ENCODE peak calls at places on chromosomes 12 and 14, in four cellular contexts. W is SK-N-SH, D is astrocyte, B is HepG2. U is an unnamed sample. For H3K27me3, the result is how much of the 10 kb centered on the place peaks cover.

GRCh38 chr14:50035214-50035613 is 81.2 kb downstream of the VCPKMT start:
- DNase-seq in W (no peak), B (no peak), D (no peak), U (peak)

GRCh38 chr12:66693901-66694513 is 15.1 kb upstream of the GRIP1 start:
- DNase-seq in W (peak), D (peak), B (peak), U (peak)

GRCh38 chr12:122834921-122835692 is at the start of gene HIP1R:
- DNase-seq in B (no peak), W (peak), D (no peak), U (no peak)

GRCh38 chr14:52741865-52742264 is 11.9 kb downstream of the STYX start:
- DNase-seq in B (no peak), W (no peak), D (no peak), U (no peak)

GRCh38 chr12:65522956-65523857 is 244.7 kb downstream of the MSRB3 start:
- DNase-seq in D (peak), W (no peak), B (no peak), U (no peak)

GRCh38 chr14:50772361-50772760 is 58.6 kb downstream of the NIN start:
- DNase-seq in D (peak), B (no peak), W (no peak), U (no peak)

GRCh38 chr12:129903956-129904769 is at the start of gene TMEM132D:
- DNase-seq in B (no peak), D (peak), W (peak), U (no peak)

GRCh38 chr12:113007166-113007565 is 28.8 kb downstream of the OAS2 start:
- DNase-seq in D (peak), B (peak), W (no peak), U (peak)

GRCh38 chr14:28754209-28754985 is 12.2 kb upstream of the FOXG1 start:
- DNase-seq in B (peak), D (no peak), W (peak), U (peak)

GRCh38 chr12:132260721-132261120 is 68.7 kb downstream of the GALNT9 start:
- DNase-seq in W (no peak), D (no peak), B (no peak), U (no peak)

GRCh38 chr12:79686171-79686570 is 4.6 kb downstream of the PAWR start:
- DNase-seq in W (no peak), D (no peak), B (no peak), U (peak)

GRCh38 chr12:124774054-124774461 is 89.6 kb downstream of the SCARB1 start:
- DNase-seq in W (no peak), B (no peak), D (no peak), U (no peak)

GRCh38 chr14:53218161-53218560 is 65.0 kb upstream of the DDHD1 start:
- DNase-seq in W (no peak), B (no peak), D (no peak), U (no peak)

GRCh38 chr12:70664463-70664862 is 27.2 kb upstream of the PTPRB start:
- DNase-seq in D (peak), W (peak), B (no peak), U (no peak)

GRCh38 chr14:50769893-50770500 is 61.0 kb downstream of the NIN start:
- DNase-seq in B (no peak), D (no peak), W (no peak), U (no peak)

GRCh38 chr12:1197264-1198018 is 206.4 kb downstream of the ERC1 start:
- DNase-seq in B (no peak), D (peak), W (no peak), U (peak)

GRCh38 chr14:90828642-90829487 is 12.6 kb upstream of the TTC7B start:
- DNase-seq in D (no peak), B (no peak), W (no peak), U (no peak)

GRCh38 chr12:1530592-1531159 is 63.7 kb downstream of the FBXL14 start:
- DNase-seq in B (no peak), W (peak), D (no peak), U (no peak)

GRCh38 chr12:81809829-81810595 is 50.9 kb upstream of the PPFIA2 start:
- DNase-seq in D (no peak), W (no peak), B (no peak), U (no peak)

GRCh38 chr12:86774841-86775386 is 518.7 kb upstream of the MGAT4C start:
- DNase-seq in D (peak), B (no peak), W (no peak), U (no peak)

GRCh38 chr14:38207830-38208815 is at the start of gene SSTR1:
- DNase-seq in B (peak), W (no peak), D (no peak), U (no peak)

DNA sequence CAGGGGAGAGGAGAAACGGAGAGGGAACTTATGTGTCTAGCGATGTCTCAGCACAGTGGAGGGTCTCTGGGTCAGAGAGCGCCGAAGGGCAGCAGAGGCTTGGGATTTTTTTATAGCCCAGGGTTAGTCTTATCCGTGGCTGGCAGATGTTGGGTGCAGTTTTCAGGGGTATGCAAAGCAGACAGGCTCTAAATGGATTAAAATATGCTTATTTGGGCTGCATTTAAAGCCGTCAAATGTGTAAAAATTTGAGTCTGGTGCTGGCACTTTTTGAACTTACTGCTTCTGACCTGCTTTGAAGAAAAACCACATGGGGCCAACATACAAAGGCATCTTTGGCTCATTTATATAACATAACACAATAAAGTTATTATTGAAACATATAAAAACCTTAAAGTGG is 178.8 kb downstream of the ESR2 start:
- DNase-seq in W (no peak), B (no peak), D (no peak), U (no peak)
- H3K27me3 ChIP-seq in W (under half), B (under half), D (under half), U (under half)

GRCh38 chr12:34388636-34389377 is 366.5 kb downstream of the ALG10 start:
- DNase-seq in D (no peak), B (no peak), W (no peak), U (no peak)
- H3K27me3 ChIP-seq in D (under half), B (under half), W (half or more), U (under half)

GRCh38 chr12:52518574-52519469 is 1.4 kb downstream of the KRT5 start:
- DNase-seq in B (no peak), W (no peak), D (no peak), U (peak)
- H3K27me3 ChIP-seq in B (under half), W (under half), D (under half), U (under half)

GRCh38 chr14:104136472-104137296 is 1.7 kb upstream of the KIF26A start:
- DNase-seq in W (peak), B (no peak), D (no peak), U (no peak)

GRCh38 chr14:104135904-104136471 is 2.4 kb upstream of the KIF26A start:
- DNase-seq in D (no peak), W (peak), B (no peak), U (no peak)

GRCh38 chr14:104138098-104138890 is at the start of gene KIF26A:
- DNase-seq in W (peak), B (no peak), D (no peak), U (no peak)

GRCh38 chr14:104138891-104139459 is 588 bp downstream of the KIF26A start:
- DNase-seq in B (no peak), D (no peak), W (no peak), U (no peak)

DNA sequence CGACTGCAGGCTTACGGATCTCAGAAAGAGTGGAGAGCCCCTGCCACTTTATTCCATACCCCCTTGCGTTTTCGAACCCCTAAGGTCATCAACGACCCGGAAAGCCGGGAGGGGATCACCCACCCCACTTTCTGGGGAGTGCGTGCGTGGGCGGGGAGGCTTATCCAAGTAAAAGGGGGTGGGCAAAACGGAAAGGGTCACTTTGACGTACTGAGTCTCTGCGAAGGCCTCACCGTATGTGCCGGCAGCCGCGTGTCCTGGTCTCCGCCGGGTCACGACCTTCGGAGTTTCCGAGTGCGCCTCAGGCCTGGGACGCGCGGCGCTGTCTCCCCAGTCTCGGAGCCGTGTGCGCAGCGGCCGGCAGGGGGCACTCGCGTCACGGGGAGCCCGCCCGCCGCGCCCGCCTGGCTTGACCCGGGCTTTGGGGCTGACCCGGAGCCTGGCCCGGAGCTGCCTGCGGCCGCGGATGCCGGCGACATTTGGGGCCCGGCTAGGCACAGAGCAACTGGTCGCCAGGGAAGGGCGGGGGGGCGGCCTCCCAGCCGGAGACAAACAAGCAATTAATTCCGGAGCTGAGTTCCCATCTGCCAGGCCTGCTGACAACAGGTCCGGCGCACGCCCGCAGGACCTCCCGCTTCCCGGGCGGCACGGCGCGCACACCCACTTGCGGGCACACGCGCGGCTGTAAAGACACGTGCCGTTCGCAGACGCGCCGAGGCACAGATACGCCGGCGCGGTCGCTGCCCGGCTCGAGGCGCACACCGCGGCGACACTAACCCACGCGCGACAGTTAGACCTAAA is 890 bp upstream of the KIF26A start:
- DNase-seq in W (peak), D (no peak), B (peak), U (no peak)
- H3K27me3 ChIP-seq in W (under half), D (under half), B (under half), U (under half)

DNA sequence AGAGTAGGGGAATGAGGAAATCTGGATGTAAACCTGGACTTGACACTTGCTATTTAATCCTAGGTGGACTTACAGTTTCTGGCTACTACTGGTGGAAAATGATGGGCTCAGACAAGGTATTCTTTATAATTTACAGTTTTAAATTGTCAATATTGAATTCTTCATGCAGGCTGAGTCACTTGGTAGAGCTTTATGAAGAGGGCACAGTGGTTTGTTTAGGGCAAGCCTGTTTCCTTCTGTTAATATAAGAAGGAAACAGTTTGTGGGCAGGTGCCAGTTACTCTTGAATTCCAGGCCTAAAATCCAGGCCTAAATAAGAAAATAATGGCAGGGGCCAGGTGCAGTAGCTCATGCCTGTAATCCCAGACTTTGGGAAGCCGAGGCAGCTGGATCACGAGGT is 355.8 kb upstream of the RGS6 start:
- DNase-seq in B (no peak), W (no peak), D (no peak), U (no peak)
- H3K27me3 ChIP-seq in B (under half), W (under half), D (under half), U (under half)

GRCh38 chr14:36495666-36496065 is 24.4 kb downstream of the NKX2-1 start:
- DNase-seq in W (no peak), D (no peak), B (no peak), U (no peak)
- H3K27me3 ChIP-seq in W (under half), D (under half), B (under half), U (under half)

GRCh38 chr12:54555670-54556257 is 6.4 kb downstream of the PDE1B start:
- DNase-seq in W (no peak), D (no peak), B (no peak), U (no peak)

GRCh38 chr12:54561164-54561563 is 11.8 kb downstream of the PDE1B start:
- DNase-seq in W (no peak), B (no peak), D (no peak), U (no peak)

GRCh38 chr12:54560374-54560858 is 11.0 kb downstream of the PDE1B start:
- DNase-seq in W (peak), B (no peak), D (peak), U (peak)

GRCh38 chr12:54558311-54558710 is 8.9 kb downstream of the PDE1B start:
- DNase-seq in D (no peak), W (no peak), B (no peak), U (no peak)

GRCh38 chr12:54558759-54559158 is 9.4 kb downstream of the PDE1B start:
- DNase-seq in D (no peak), B (no peak), W (no peak), U (no peak)
- H3K27me3 ChIP-seq in D (under half), B (under half), W (under half), U (under half)

GRCh38 chr14:67704018-67704417 is 2.3 kb downstream of the RDH12 start:
- DNase-seq in W (no peak), D (no peak), B (no peak), U (no peak)
- H3K27me3 ChIP-seq in W (under half), D (under half), B (under half), U (under half)

DNA sequence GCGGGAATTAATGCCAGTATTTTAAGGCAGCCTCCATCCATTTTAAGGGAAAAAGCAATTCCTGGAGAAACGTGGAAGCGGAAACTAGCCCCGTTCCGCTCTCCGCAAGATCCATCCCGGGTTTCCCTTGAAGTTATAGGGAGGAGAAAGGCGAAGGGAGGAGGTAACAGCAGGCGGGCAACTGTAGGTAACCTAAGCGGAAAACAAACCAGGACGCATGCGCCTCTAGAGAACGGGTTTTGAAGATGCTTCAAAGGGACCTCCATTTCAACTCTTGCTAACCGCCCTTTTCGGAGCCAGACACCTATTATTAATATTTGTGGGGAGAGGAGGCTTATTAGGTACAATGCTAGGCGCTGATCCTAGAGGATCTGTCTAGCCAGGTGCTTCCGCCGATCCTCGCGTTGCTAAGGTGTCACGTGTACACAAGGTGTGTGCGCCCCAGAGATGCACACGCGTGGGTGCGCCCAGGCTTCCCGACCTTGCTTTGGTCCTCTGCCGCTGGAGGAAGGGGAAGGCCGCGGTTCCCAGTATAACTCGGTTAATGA is 6.2 kb downstream of the TBX5 start:
- DNase-seq in B (no peak), D (no peak), W (peak), U (peak)
- H3K27me3 ChIP-seq in B (under half), D (half or more), W (half or more), U (half or more)

GRCh38 chr14:36666416-36667206 is 5.0 kb downstream of the PAX9 start:
- DNase-seq in W (no peak), B (no peak), D (no peak), U (no peak)
- H3K27me3 ChIP-seq in W (under half), B (under half), D (half or more), U (under half)

U was measured in mammary epithelial cell.